ENCODE peak calls at places on chromosome 22, in nine cellular contexts. X is iPS DF 6.9; U is Peyer's patch; Z is stimulated activated CD4-positive, alpha-beta T cell treated with anti-CD3 and anti-CD28 coated beads, Interleukin-2, amount 100 ng/mL, for 4 hours; J is globus pallidus; T is fibroblast of pulmonary artery; Y is AML-193; K is Kasumi-1; G is activated CD4-positive, alpha-beta T cell treated with anti-CD3 and anti-CD28 coated beads, Interleukin-2, amount 50 U/mL, for 48 hours. A is an unnamed sample.

GRCh38 chr22:33807465-33807864 is 112.8 kb downstream of the LARGE1 start:
- DNase-seq in X (no peak), U (no peak), Y (no peak), J (no peak), T (peak), Z (no peak), G (no peak), K (no peak), A (no peak)

GRCh38 chr22:32861330-32861729 is 59.8 kb downstream of the TIMP3 start:
- DNase-seq in J (no peak), K (no peak), U (no peak), X (no peak), G (no peak), Z (no peak), T (no peak), Y (no peak), A (no peak)

GRCh38 chr22:19970479-19971275 is 29.1 kb upstream of the TXNRD2 start:
- DNase-seq in X (peak), G (peak), Y (peak), J (peak), T (peak), U (peak), Z (peak), K (peak), A (peak)

GRCh38 chr22:37210041-37210803 is 2.1 kb downstream of the SSTR3 start:
- DNase-seq in U (no peak), Z (no peak), K (no peak), Y (no peak), J (no peak), X (no peak), T (no peak), G (no peak), A (no peak)

GRCh38 chr22:38419121-38419863 is 35.7 kb downstream of the KCNJ4 start:
- DNase-seq in Y (no peak), J (no peak), G (no peak), X (no peak), T (no peak), Z (no peak), K (no peak), U (no peak), A (no peak)

GRCh38 chr22:31176923-31177322 is 16.9 kb downstream of the RNF185 start:
- DNase-seq in Z (no peak), U (no peak), K (no peak), T (no peak), Y (no peak), G (no peak), J (no peak), X (no peak), A (no peak)

GRCh38 chr22:27992294-27993165 is 73.5 kb upstream of the PITPNB start:
- DNase-seq in Z (no peak), U (no peak), X (no peak), T (no peak), J (no peak), K (no peak), Y (no peak), G (no peak), A (no peak)

GRCh38 chr22:39880722-39881121 is 12.8 kb downstream of the ENTHD1 start:
- DNase-seq in T (no peak), J (no peak), Y (no peak), X (no peak), U (no peak), Z (no peak), K (no peak), G (no peak), A (no peak)

GRCh38 chr22:50621491-50621880 is 6.5 kb downstream of the ARSA start:
- DNase-seq in G (peak), X (no peak), Z (no peak), Y (peak), J (no peak), T (no peak), K (peak), U (peak), A (no peak)

GRCh38 chr22:50536231-50536630 is 6.4 kb upstream of the TYMP start:
- DNase-seq in T (no peak), K (no peak), G (no peak), U (no peak), X (no peak), Y (no peak), Z (no peak), J (no peak), A (no peak)